ENCODE peak calls at places on chromosomes 3 and 15, in four cellular contexts. W, N, U and V are unnamed samples.

GRCh38 chr3:158165730-158166129 is 55.8 kb downstream of the RSRC1 start:
- DNase-seq in W (no peak), N (no peak), U (peak), V (no peak)

GRCh38 chr15:51672913-51673857 is 8.1 kb upstream of the SCG3 start:
- DNase-seq in W (no peak), N (no peak), U (no peak), V (peak)

GRCh38 chr15:33411596-33412545 is 101.1 kb downstream of the RYR3 start:
- DNase-seq in W (no peak), N (no peak), U (no peak), V (no peak)

GRCh38 chr3:119700269-119700919 is 2.4 kb upstream of the CFAP91 start:
- DNase-seq in W (no peak), N (peak), U (peak), V (peak)

GRCh38 chr3:186220365-186220764 is 111.5 kb upstream of the ETV5 start:
- DNase-seq in W (peak), N (no peak), U (no peak), V (no peak)

GRCh38 chr3:175430975-175431374 is 571.8 kb downstream of the NAALADL2 start:
- DNase-seq in W (no peak), N (no peak), U (peak), V (no peak)

GRCh38 chr3:77795013-77795412 is 755.1 kb downstream of the ROBO2 start:
- DNase-seq in W (no peak), N (no peak), U (no peak), V (no peak)

GRCh38 chr15:63968122-63968524 is 78.2 kb downstream of the DAPK2 start:
- DNase-seq in W (no peak), N (no peak), U (no peak), V (no peak)

GRCh38 chr15:48963524-48964113 is at the start of gene SHC4:
- DNase-seq in W (no peak), N (peak), U (peak), V (peak)

GRCh38 chr3:113573728-113574127 is 41.4 kb downstream of the SIDT1 start:
- DNase-seq in W (no peak), N (no peak), U (no peak), V (no peak)

GRCh38 chr15:79115461-79115860 is 24.9 kb upstream of the RASGRF1 start:
- DNase-seq in W (no peak), N (no peak), U (no peak), V (no peak)

GRCh38 chr15:78361956-78362506 is 21.9 kb downstream of the CRABP1 start:
- DNase-seq in W (no peak), N (no peak), U (no peak), V (no peak)

GRCh38 chr15:100334456-100334855 is 7.3 kb downstream of the ADAMTS17 start:
- DNase-seq in W (no peak), N (no peak), U (no peak), V (no peak)

GRCh38 chr3:195226900-195227447 is 44.0 kb downstream of the XXYLT1 start:
- DNase-seq in W (no peak), N (no peak), U (no peak), V (peak)

GRCh38 chr15:85500060-85500708 is 119.8 kb downstream of the AKAP13 start:
- DNase-seq in W (no peak), N (no peak), U (no peak), V (peak)
- H3K27ac ChIP-seq in W (no peak), N (peak), U (no peak), V (peak)

GRCh38 chr3:9342696-9343095 is 20.2 kb upstream of the THUMPD3 start:
- DNase-seq in W (no peak), N (no peak), U (no peak), V (no peak)
- H3K27ac ChIP-seq in W (no peak), N (no peak), U (no peak), V (no peak)

GRCh38 chr15:35854398-35854797 is 308.4 kb upstream of the DPH6 start:
- DNase-seq in W (no peak), N (no peak), U (no peak), V (no peak)

GRCh38 chr15:35850284-35850683 is 304.3 kb upstream of the DPH6 start:
- DNase-seq in W (no peak), N (no peak), U (no peak), V (no peak)

GRCh38 chr15:35852818-35853624 is 307.1 kb upstream of the DPH6 start:
- DNase-seq in W (no peak), N (no peak), U (no peak), V (no peak)

DNA sequence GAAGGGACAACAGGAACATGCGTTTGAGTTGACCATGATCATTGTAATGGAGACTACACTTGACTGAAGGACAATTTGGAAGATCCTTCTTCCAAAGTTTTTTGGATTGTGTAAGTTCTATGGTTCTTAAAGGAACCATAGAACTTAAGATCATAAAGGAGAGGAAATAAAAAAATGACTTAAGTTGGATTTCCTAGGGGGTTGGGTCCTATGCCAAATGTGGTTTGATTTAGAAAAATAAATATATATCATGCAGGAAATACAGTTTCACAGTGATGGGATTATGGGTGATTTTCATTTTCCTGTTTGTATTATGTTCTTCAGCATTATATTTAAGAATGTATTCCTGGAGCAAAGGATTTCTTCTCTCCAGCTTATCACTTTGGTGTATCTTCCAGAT is 305.5 kb upstream of the DPH6 start:
- DNase-seq in W (no peak), N (no peak), U (no peak), V (no peak)
- H3K27ac ChIP-seq in W (no peak), N (no peak), U (no peak), V (no peak)

DNA sequence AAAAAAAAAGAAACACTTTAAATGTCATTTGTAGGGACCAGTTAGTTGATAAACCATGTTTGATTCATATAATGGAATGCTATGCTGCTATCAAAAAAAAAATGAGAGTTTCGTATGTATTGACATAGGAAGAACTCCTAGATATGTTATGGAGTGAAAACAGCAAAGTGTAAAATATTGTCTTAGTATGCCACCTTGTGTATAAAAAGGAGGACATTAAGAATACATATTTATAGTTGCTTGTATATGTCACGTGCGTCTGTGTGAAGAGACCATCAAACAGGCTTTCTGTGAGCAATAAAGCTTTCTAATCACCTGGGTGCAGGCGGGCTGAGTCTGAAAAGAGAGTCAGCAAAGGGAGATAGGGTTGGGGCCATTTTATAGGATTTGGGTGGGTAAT is 39.5 kb downstream of the KBTBD8 start:
- DNase-seq in W (no peak), N (no peak), U (no peak), V (peak)
- H3K27ac ChIP-seq in W (no peak), N (no peak), U (no peak), V (no peak)

GRCh38 chr3:15633159-15633558 is 31.6 kb downstream of the BTD start:
- DNase-seq in W (no peak), N (no peak), U (no peak), V (no peak)
- H3K27ac ChIP-seq in W (no peak), N (peak), U (no peak), V (no peak)

DNA sequence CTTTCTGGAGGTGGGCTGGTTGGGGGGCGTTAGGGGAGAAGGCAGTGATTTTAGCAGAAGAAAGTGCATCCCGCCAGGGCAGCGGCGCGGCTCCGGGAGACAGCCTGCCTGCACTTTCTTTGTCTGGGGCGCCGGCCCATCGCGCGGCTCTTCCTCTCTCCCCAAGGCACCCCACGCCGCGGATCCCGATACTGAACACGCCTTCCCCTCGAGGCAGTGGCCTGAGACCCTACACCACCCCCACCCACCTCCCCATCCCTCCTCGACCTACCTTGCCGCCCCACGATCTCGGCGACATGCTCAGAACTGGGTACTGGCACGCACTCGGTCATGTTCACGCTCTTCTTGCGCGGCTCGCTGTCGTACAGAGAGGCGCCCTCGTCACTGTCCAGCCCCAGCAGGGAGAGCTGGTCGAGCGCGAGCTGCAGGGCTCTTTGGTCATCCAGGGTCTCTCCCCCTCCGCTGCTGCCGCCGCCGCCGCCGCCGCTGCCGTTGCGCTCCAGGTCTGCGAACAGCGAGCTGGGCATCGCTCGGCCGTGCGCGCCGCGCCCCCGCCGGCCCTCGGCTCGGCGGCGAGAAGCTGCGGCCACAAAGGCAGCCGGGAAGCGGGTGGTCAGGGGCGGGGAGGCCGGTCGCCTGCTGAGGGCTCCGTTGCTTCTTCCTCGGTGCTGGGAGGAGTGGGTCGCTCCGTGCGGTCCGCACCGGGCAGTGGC is 483 bp downstream of the MEX3B start:
- DNase-seq in W (no peak), N (peak), U (peak), V (peak)
- H3K27ac ChIP-seq in W (peak), N (peak), U (peak), V (peak)

GRCh38 chr3:71016141-71016845 is 567.2 kb downstream of the FOXP1 start:
- DNase-seq in W (no peak), N (no peak), U (no peak), V (peak)
- H3K27ac ChIP-seq in W (no peak), N (no peak), U (no peak), V (peak)

GRCh38 chr15:37122703-37123102 is 22.4 kb upstream of the MEIS2 start:
- DNase-seq in W (no peak), N (no peak), U (no peak), V (no peak)
- H3K27ac ChIP-seq in W (no peak), N (no peak), U (no peak), V (peak)

DNA sequence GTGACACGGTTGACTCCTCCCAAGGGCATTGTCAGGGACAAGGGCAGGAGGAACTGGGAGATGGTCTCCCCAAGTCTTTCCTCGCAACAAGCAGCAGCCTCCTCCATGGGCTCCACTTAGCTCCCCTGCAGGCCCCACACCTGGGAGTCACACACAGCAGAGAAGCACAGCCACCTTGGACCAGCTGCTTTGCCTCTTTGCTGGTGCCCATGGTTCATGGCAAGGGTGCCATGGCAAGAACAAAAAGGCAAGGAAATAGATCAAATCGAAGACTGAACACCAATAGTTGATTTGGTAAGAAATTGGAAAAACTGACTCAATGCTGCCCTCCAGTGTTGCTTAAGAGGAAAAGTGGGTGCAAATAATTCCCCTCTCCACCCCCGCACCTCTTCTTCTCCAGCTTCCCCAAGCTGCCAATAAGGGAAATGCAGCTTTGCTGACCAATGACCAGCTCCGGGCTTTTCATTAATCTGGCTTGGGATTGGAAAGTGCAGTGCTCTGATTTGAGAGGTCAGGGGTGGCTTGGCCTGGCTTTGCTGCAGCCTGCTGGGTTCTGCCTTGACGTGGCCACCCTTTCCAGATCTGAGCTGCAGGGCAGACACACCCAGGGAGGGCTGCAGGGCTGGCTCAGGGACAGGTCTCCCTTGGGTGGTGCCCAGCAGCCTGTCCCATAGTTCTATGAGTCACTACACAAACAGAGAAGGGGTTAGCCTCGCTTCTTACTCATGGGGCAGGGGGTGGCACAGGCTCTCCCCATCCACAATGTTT is 162.0 kb downstream of the KLF13 start:
- DNase-seq in W (peak), N (peak), U (peak), V (peak)
- H3K27ac ChIP-seq in W (peak), N (no peak), U (no peak), V (no peak)